ENCODE peak calls at places on chromosomes 7 and 10, in eight cellular contexts. One of them, this sample, is unnamed.

GRCh38 chr10:79274279-79275104 is 72.8 kb upstream of the PPIF start:
- DNase-seq in tibial artery: peak
- DNase-seq in fibroblast of mammary gland: peak
- DNase-seq in cardiac fibroblast: peak
- DNase-seq in pancreas: peak
- DNase-seq in astrocyte of the cerebellum: no peak
- DNase-seq in fibroblast of villous mesenchyme: peak
- DNase-seq in cardiac muscle cell: peak
- DNase-seq in this sample: peak

GRCh38 chr10:53699684-53700083 is 927.1 kb upstream of the MBL2 start:
- DNase-seq in pancreas: no peak
- DNase-seq in fibroblast of villous mesenchyme: no peak
- DNase-seq in astrocyte of the cerebellum: no peak
- DNase-seq in tibial artery: no peak
- DNase-seq in cardiac muscle cell: no peak
- DNase-seq in fibroblast of mammary gland: no peak
- DNase-seq in cardiac fibroblast: no peak
- DNase-seq in this sample: no peak

GRCh38 chr7:5637415-5637814 is 144.0 kb downstream of the RNF216 start:
- DNase-seq in tibial artery: no peak
- DNase-seq in cardiac fibroblast: no peak
- DNase-seq in pancreas: no peak
- DNase-seq in fibroblast of villous mesenchyme: no peak
- DNase-seq in astrocyte of the cerebellum: no peak
- DNase-seq in cardiac muscle cell: no peak
- DNase-seq in fibroblast of mammary gland: no peak
- DNase-seq in this sample: no peak

GRCh38 chr10:30778769-30779168 is 149.2 kb upstream of the LYZL2 start:
- DNase-seq in astrocyte of the cerebellum: no peak
- DNase-seq in fibroblast of villous mesenchyme: no peak
- DNase-seq in cardiac fibroblast: no peak
- DNase-seq in cardiac muscle cell: no peak
- DNase-seq in fibroblast of mammary gland: no peak
- DNase-seq in tibial artery: no peak
- DNase-seq in pancreas: no peak
- DNase-seq in this sample: no peak

GRCh38 chr7:20964214-20964613 is 177.5 kb upstream of the SP8 start:
- DNase-seq in cardiac fibroblast: no peak
- DNase-seq in cardiac muscle cell: no peak
- DNase-seq in fibroblast of mammary gland: no peak
- DNase-seq in fibroblast of villous mesenchyme: no peak
- DNase-seq in pancreas: no peak
- DNase-seq in tibial artery: no peak
- DNase-seq in astrocyte of the cerebellum: no peak
- DNase-seq in this sample: no peak

GRCh38 chr7:99270702-99271101 is 1.9 kb upstream of the MYH16 start:
- DNase-seq in fibroblast of mammary gland: no peak
- DNase-seq in cardiac fibroblast: no peak
- DNase-seq in fibroblast of villous mesenchyme: no peak
- DNase-seq in pancreas: no peak
- DNase-seq in cardiac muscle cell: no peak
- DNase-seq in astrocyte of the cerebellum: no peak
- DNase-seq in tibial artery: no peak
- DNase-seq in this sample: no peak

GRCh38 chr7:26198133-26198780 is 2.3 kb downstream of the HNRNPA2B1 start:
- DNase-seq in astrocyte of the cerebellum: no peak
- DNase-seq in cardiac fibroblast: peak
- DNase-seq in cardiac muscle cell: no peak
- DNase-seq in pancreas: no peak
- DNase-seq in tibial artery: no peak
- DNase-seq in fibroblast of villous mesenchyme: peak
- DNase-seq in fibroblast of mammary gland: peak
- DNase-seq in this sample: no peak

GRCh38 chr10:105950410-105950809 is 1214.1 kb downstream of the SORCS1 start:
- DNase-seq in tibial artery: no peak
- DNase-seq in astrocyte of the cerebellum: peak
- DNase-seq in cardiac fibroblast: peak
- DNase-seq in fibroblast of villous mesenchyme: peak
- DNase-seq in cardiac muscle cell: peak
- DNase-seq in pancreas: peak
- DNase-seq in fibroblast of mammary gland: peak
- DNase-seq in this sample: no peak

GRCh38 chr7:30206466-30206865 is 71.7 kb downstream of the MTURN start:
- DNase-seq in fibroblast of mammary gland: peak
- DNase-seq in astrocyte of the cerebellum: peak
- DNase-seq in cardiac fibroblast: peak
- DNase-seq in fibroblast of villous mesenchyme: no peak
- DNase-seq in pancreas: no peak
- DNase-seq in cardiac muscle cell: no peak
- DNase-seq in tibial artery: no peak
- DNase-seq in this sample: no peak

GRCh38 chr10:131017566-131018285 is 293.8 kb downstream of the TCERG1L start:
- DNase-seq in cardiac muscle cell: no peak
- DNase-seq in tibial artery: no peak
- DNase-seq in fibroblast of mammary gland: no peak
- DNase-seq in cardiac fibroblast: no peak
- DNase-seq in astrocyte of the cerebellum: no peak
- DNase-seq in pancreas: no peak
- DNase-seq in fibroblast of villous mesenchyme: no peak
- DNase-seq in this sample: no peak

GRCh38 chr10:80871083-80871482 is 333.4 kb downstream of the SH2D4B start:
- DNase-seq in pancreas: no peak
- DNase-seq in fibroblast of mammary gland: no peak
- DNase-seq in tibial artery: no peak
- DNase-seq in astrocyte of the cerebellum: no peak
- DNase-seq in fibroblast of villous mesenchyme: no peak
- DNase-seq in cardiac fibroblast: no peak
- DNase-seq in cardiac muscle cell: no peak
- DNase-seq in this sample: no peak

GRCh38 chr7:139471740-139472353 is 11.6 kb downstream of the KLRG2 start:
- DNase-seq in cardiac muscle cell: no peak
- DNase-seq in pancreas: peak
- DNase-seq in fibroblast of villous mesenchyme: peak
- DNase-seq in tibial artery: no peak
- DNase-seq in cardiac fibroblast: peak
- DNase-seq in fibroblast of mammary gland: peak
- DNase-seq in astrocyte of the cerebellum: no peak
- DNase-seq in this sample: no peak

GRCh38 chr10:104300002-104300735 is 31.2 kb downstream of the GSTO2 start:
- DNase-seq in pancreas: no peak
- DNase-seq in cardiac fibroblast: peak
- DNase-seq in tibial artery: peak
- DNase-seq in astrocyte of the cerebellum: peak
- DNase-seq in fibroblast of villous mesenchyme: peak
- DNase-seq in fibroblast of mammary gland: peak
- DNase-seq in cardiac muscle cell: no peak
- DNase-seq in this sample: peak

GRCh38 chr10:104304346-104304745 is 33.9 kb downstream of the ITPRIP start:
- DNase-seq in pancreas: no peak
- DNase-seq in tibial artery: no peak
- DNase-seq in cardiac fibroblast: no peak
- DNase-seq in fibroblast of villous mesenchyme: no peak
- DNase-seq in fibroblast of mammary gland: no peak
- DNase-seq in cardiac muscle cell: no peak
- DNase-seq in astrocyte of the cerebellum: no peak
- DNase-seq in this sample: no peak

GRCh38 chr10:104300736-104301292 is 31.8 kb downstream of the GSTO2 start:
- DNase-seq in fibroblast of villous mesenchyme: peak
- DNase-seq in fibroblast of mammary gland: peak
- DNase-seq in pancreas: peak
- DNase-seq in tibial artery: peak
- DNase-seq in cardiac muscle cell: no peak
- DNase-seq in cardiac fibroblast: peak
- DNase-seq in astrocyte of the cerebellum: peak
- DNase-seq in this sample: peak

GRCh38 chr10:104303594-104304178 is 34.6 kb downstream of the ITPRIP start:
- DNase-seq in cardiac fibroblast: no peak
- DNase-seq in fibroblast of mammary gland: no peak
- DNase-seq in fibroblast of villous mesenchyme: no peak
- DNase-seq in astrocyte of the cerebellum: no peak
- DNase-seq in cardiac muscle cell: no peak
- DNase-seq in tibial artery: no peak
- DNase-seq in pancreas: no peak
- DNase-seq in this sample: no peak

DNA sequence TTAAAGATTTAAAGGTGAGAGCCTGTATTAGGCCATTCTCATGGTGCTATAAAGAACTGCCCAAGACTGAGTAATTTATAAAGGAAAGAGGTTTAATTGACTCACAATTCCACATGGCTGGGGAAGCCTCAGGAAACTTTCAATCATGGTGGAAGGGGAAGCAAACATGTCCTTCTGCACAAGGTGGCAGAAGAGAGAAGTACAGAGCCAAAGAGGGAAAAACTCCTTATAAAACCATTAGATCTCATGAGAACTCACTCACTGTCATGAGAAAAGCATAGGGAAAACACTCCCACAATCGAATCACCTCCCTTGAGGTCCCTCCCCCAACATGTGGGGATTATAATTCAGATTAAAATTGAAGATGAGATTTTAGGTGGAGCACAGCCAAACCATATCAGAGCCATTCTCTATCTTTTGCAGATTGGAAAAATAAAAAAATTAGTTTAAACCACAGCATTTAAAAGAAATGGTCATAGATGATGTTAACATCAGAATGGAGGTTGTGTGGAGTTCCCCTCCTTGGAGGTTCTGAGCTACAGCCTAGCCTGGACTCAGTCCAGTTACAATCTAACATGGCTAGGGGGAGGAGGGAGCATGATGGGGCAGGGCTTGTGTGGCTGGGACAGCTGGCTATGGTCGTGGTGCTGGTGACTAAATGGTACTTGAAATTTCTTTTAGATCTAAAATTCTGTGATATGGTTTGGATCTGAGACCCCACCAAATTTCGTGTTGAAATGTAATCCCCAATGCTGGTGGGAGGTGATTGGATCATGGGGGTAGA is 33.1 kb downstream of the GSTO2 start:
- DNase-seq in pancreas: no peak
- DNase-seq in cardiac muscle cell: no peak
- DNase-seq in cardiac fibroblast: no peak
- DNase-seq in astrocyte of the cerebellum: no peak
- DNase-seq in fibroblast of villous mesenchyme: no peak
- DNase-seq in tibial artery: no peak
- DNase-seq in fibroblast of mammary gland: peak
- DNase-seq in this sample: no peak
- TF ChIP-seq CTCF in pancreas: no peak
- TF ChIP-seq CTCF in cardiac muscle cell: no peak
- TF ChIP-seq CTCF in cardiac fibroblast: peak
- TF ChIP-seq CTCF in astrocyte of the cerebellum: no peak
- TF ChIP-seq CTCF in fibroblast of villous mesenchyme: no peak
- TF ChIP-seq CTCF in tibial artery: no peak
- TF ChIP-seq CTCF in fibroblast of mammary gland: peak
- TF ChIP-seq CTCF in this sample: no peak

GRCh38 chr7:86657948-86658347 is 14.2 kb downstream of the GRM3 start:
- DNase-seq in fibroblast of mammary gland: no peak
- DNase-seq in tibial artery: no peak
- DNase-seq in cardiac fibroblast: no peak
- DNase-seq in astrocyte of the cerebellum: no peak
- DNase-seq in fibroblast of villous mesenchyme: no peak
- DNase-seq in cardiac muscle cell: no peak
- DNase-seq in pancreas: no peak
- DNase-seq in this sample: no peak

GRCh38 chr7:86653919-86654659 is 10.4 kb downstream of the GRM3 start:
- DNase-seq in tibial artery: no peak
- DNase-seq in pancreas: no peak
- DNase-seq in cardiac muscle cell: peak
- DNase-seq in astrocyte of the cerebellum: peak
- DNase-seq in cardiac fibroblast: peak
- DNase-seq in fibroblast of villous mesenchyme: no peak
- DNase-seq in fibroblast of mammary gland: no peak
- DNase-seq in this sample: no peak
- H3K4me3 ChIP-seq in tibial artery: peak
- H3K4me3 ChIP-seq in pancreas: no peak
- H3K4me3 ChIP-seq in cardiac muscle cell: no peak
- H3K4me3 ChIP-seq in astrocyte of the cerebellum: peak
- H3K4me3 ChIP-seq in cardiac fibroblast: no peak
- H3K4me3 ChIP-seq in fibroblast of villous mesenchyme: no peak
- H3K4me3 ChIP-seq in fibroblast of mammary gland: no peak
- H3K4me3 ChIP-seq in this sample: peak

GRCh38 chr7:48251766-48252165 is 80.5 kb downstream of the ABCA13 start:
- DNase-seq in cardiac fibroblast: no peak
- DNase-seq in fibroblast of villous mesenchyme: no peak
- DNase-seq in pancreas: no peak
- DNase-seq in fibroblast of mammary gland: no peak
- DNase-seq in cardiac muscle cell: no peak
- DNase-seq in tibial artery: no peak
- DNase-seq in astrocyte of the cerebellum: no peak
- DNase-seq in this sample: no peak

GRCh38 chr7:48249162-48249561 is 77.9 kb downstream of the ABCA13 start:
- DNase-seq in fibroblast of mammary gland: no peak
- DNase-seq in tibial artery: no peak
- DNase-seq in fibroblast of villous mesenchyme: no peak
- DNase-seq in cardiac fibroblast: no peak
- DNase-seq in astrocyte of the cerebellum: no peak
- DNase-seq in cardiac muscle cell: no peak
- DNase-seq in pancreas: no peak
- DNase-seq in this sample: no peak

GRCh38 chr7:48250441-48250951 is 79.2 kb downstream of the ABCA13 start:
- DNase-seq in cardiac muscle cell: no peak
- DNase-seq in fibroblast of villous mesenchyme: peak
- DNase-seq in cardiac fibroblast: peak
- DNase-seq in fibroblast of mammary gland: peak
- DNase-seq in tibial artery: no peak
- DNase-seq in pancreas: no peak
- DNase-seq in astrocyte of the cerebellum: peak
- DNase-seq in this sample: no peak

GRCh38 chr7:48255046-48255445 is 83.8 kb downstream of the ABCA13 start:
- DNase-seq in fibroblast of mammary gland: peak
- DNase-seq in tibial artery: no peak
- DNase-seq in cardiac fibroblast: peak
- DNase-seq in pancreas: no peak
- DNase-seq in fibroblast of villous mesenchyme: peak
- DNase-seq in cardiac muscle cell: no peak
- DNase-seq in astrocyte of the cerebellum: peak
- DNase-seq in this sample: no peak

DNA sequence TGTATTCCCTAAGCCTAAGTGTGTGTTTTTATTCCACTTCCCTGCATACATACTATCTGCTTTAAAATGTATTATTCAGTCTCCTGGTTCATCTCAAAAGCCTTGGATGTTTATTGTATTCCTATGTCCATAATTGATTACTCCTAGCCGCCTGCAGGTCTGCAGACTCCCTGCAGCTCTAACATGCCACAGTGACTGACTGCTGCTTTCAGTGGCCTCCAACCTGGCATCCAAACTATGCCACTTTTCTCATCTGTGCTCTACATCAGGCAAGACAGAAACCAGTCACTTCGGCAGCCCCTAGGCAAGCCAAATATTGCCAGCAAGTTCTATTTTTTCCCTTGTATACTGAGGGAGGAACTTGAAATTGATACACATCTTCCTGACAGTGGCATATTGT is 81.8 kb downstream of the ABCA13 start:
- DNase-seq in astrocyte of the cerebellum: no peak
- DNase-seq in cardiac muscle cell: peak
- DNase-seq in pancreas: no peak
- DNase-seq in cardiac fibroblast: no peak
- DNase-seq in fibroblast of villous mesenchyme: no peak
- DNase-seq in tibial artery: no peak
- DNase-seq in fibroblast of mammary gland: no peak
- DNase-seq in this sample: no peak
- TF ChIP-seq CTCF in astrocyte of the cerebellum: no peak
- TF ChIP-seq CTCF in cardiac muscle cell: no peak
- TF ChIP-seq CTCF in pancreas: no peak
- TF ChIP-seq CTCF in cardiac fibroblast: no peak
- TF ChIP-seq CTCF in fibroblast of villous mesenchyme: no peak
- TF ChIP-seq CTCF in tibial artery: no peak
- TF ChIP-seq CTCF in fibroblast of mammary gland: no peak
- TF ChIP-seq CTCF in this sample: no peak

GRCh38 chr10:124532788-124533187 is 71.2 kb downstream of the LHPP start:
- DNase-seq in tibial artery: no peak
- DNase-seq in astrocyte of the cerebellum: no peak
- DNase-seq in pancreas: no peak
- DNase-seq in fibroblast of villous mesenchyme: no peak
- DNase-seq in cardiac fibroblast: no peak
- DNase-seq in cardiac muscle cell: no peak
- DNase-seq in fibroblast of mammary gland: no peak
- DNase-seq in this sample: no peak
- H3K4me3 ChIP-seq in tibial artery: no peak
- H3K4me3 ChIP-seq in astrocyte of the cerebellum: no peak
- H3K4me3 ChIP-seq in pancreas: no peak
- H3K4me3 ChIP-seq in fibroblast of villous mesenchyme: no peak
- H3K4me3 ChIP-seq in cardiac fibroblast: no peak
- H3K4me3 ChIP-seq in cardiac muscle cell: no peak
- H3K4me3 ChIP-seq in fibroblast of mammary gland: no peak
- H3K4me3 ChIP-seq in this sample: no peak

This sample was measured in coronary artery.